ENCODE peak calls at places on chromosomes 4 and X, in six cellular contexts. C, H, Y, R, L and S are unnamed samples.

GRCh38 chrX:34132028-34132427 is at the start of gene FAM47A:
- DNase-seq in C (no peak), H (no peak), L (no peak), Y (no peak), R (no peak), S (no peak)

GRCh38 chr4:2651546-2651945 is 104.6 kb downstream of the TNIP2 start:
- DNase-seq in R (no peak), Y (no peak), L (no peak), C (no peak), H (no peak), S (no peak)

GRCh38 chr4:42636591-42636990 is 20.3 kb downstream of the ATP8A1 start:
- DNase-seq in C (no peak), H (no peak), L (no peak), R (no peak), Y (no peak), S (no peak)

GRCh38 chrX:19840899-19841648 is 46.3 kb downstream of the SH3KBP1 start:
- DNase-seq in Y (peak), H (no peak), L (no peak), C (no peak), R (no peak), S (no peak)

GRCh38 chr4:182803235-182803634 is 114.0 kb downstream of the DCTD start:
- DNase-seq in R (no peak), C (no peak), H (no peak), L (no peak), Y (no peak), S (no peak)

GRCh38 chr4:89070041-89070440 is 13.1 kb upstream of the FAM13A start:
- DNase-seq in Y (no peak), R (no peak), L (no peak), H (no peak), C (no peak), S (no peak)

GRCh38 chr4:166143227-166143626 is 270.2 kb downstream of the TLL1 start:
- DNase-seq in R (no peak), L (peak), C (no peak), H (no peak), Y (no peak), S (peak)

GRCh38 chr4:174406416-174406815 is 115.9 kb downstream of the HPGD start:
- DNase-seq in C (no peak), R (no peak), H (no peak), L (no peak), Y (no peak), S (no peak)

GRCh38 chr4:155629183-155629825 is 37.3 kb upstream of the GUCY1A1 start:
- DNase-seq in L (peak), Y (no peak), R (no peak), H (no peak), C (peak), S (no peak)

GRCh38 chr4:2057382-2058065 is 1.6 kb upstream of the NAT8L start:
- DNase-seq in C (no peak), Y (no peak), R (no peak), L (no peak), H (no peak), S (no peak)

GRCh38 chrX:36947214-36947613 is 61.0 kb upstream of the FAM47C start:
- DNase-seq in Y (no peak), C (no peak), R (no peak), L (no peak), H (no peak), S (no peak)